ENCODE peak calls at places on chromosomes 4 and X, in five cellular contexts. H is ecto neural progenitor cell, M is mucosa of gallbladder, V is AG20443, O is pons. A is an unnamed sample.

GRCh38 chr4:2281575-2282343 is 19.9 kb upstream of the MXD4 start:
- DNase-seq in H (no peak), M (peak), V (no peak), O (no peak), A (peak)

GRCh38 chr4:20019310-20020015 is 232.2 kb upstream of the SLIT2 start:
- DNase-seq in H (no peak), M (no peak), V (no peak), O (no peak), A (no peak)

GRCh38 chrX:119234931-119235555 is 1.0 kb upstream of the PGRMC1 start:
- DNase-seq in H (no peak), M (no peak), V (peak), O (peak), A (no peak)

GRCh38 chr4:56187601-56188177 is 199.6 kb downstream of the AASDH start:
- DNase-seq in H (no peak), M (no peak), V (no peak), O (no peak), A (no peak)

GRCh38 chr4:147950840-147951239 is 219.0 kb downstream of the ARHGAP10 start:
- DNase-seq in H (no peak), M (no peak), V (no peak), O (no peak), A (no peak)

GRCh38 chr4:48947731-48948130 is 38.3 kb upstream of the CWH43 start:
- DNase-seq in H (no peak), M (no peak), V (no peak), O (no peak), A (no peak)

GRCh38 chrX:83521905-83522304 is 13.8 kb downstream of the POU3F4 start:
- DNase-seq in H (no peak), M (no peak), V (no peak), O (no peak), A (no peak)

GRCh38 chr4:3305610-3306371 is 13.0 kb downstream of the RGS12 start:
- DNase-seq in H (peak), M (no peak), V (peak), O (peak), A (no peak)

GRCh38 chrX:151153086-151153485 is 23.3 kb upstream of the GPR50 start:
- DNase-seq in H (peak), M (no peak), V (peak), O (peak), A (peak)

GRCh38 chr4:35939746-35940145 is 304.6 kb downstream of the ARAP2 start:
- DNase-seq in H (no peak), M (no peak), V (no peak), O (no peak), A (no peak)

A was measured in glutamatergic neuron.